ENCODE peak calls at places on chromosomes 16 and 17, in six cellular contexts. E, P, J, Q, R and N are unnamed samples.

GRCh38 chr17:27821318-27821717 is 21.0 kb upstream of the NOS2 start:
- DNase-seq in E (no peak), J (no peak), P (no peak), R (no peak), Q (no peak), N (no peak)

GRCh38 chr16:56869513-56870270 is 4.7 kb downstream of the SLC12A3 start:
- DNase-seq in Q (peak), J (peak), E (peak), R (no peak), P (no peak), N (no peak)

GRCh38 chr16:69554495-69554894 is 11.3 kb upstream of the NFAT5 start:
- DNase-seq in R (no peak), J (no peak), Q (no peak), P (no peak), E (no peak), N (no peak)

GRCh38 chr16:4288148-4288921 is 15.5 kb upstream of the TFAP4 start:
- DNase-seq in Q (peak), P (peak), R (peak), E (peak), J (peak), N (peak)

GRCh38 chr17:7404737-7405412 is 978 bp upstream of the TMEM256 start:
- DNase-seq in J (no peak), E (no peak), Q (peak), R (no peak), P (peak), N (no peak)

GRCh38 chr17:72432881-72433280 is 312.1 kb downstream of the SOX9 start:
- DNase-seq in R (no peak), J (no peak), Q (no peak), P (no peak), E (no peak), N (no peak)

GRCh38 chr17:81097134-81097942 is 62.4 kb downstream of the BAIAP2 start:
- DNase-seq in R (peak), E (peak), P (no peak), J (peak), Q (peak), N (peak)

GRCh38 chr17:2396568-2397246 is 4.2 kb downstream of the MNT start:
- DNase-seq in Q (peak), P (no peak), R (peak), E (peak), J (peak), N (peak)

GRCh38 chr16:71367243-71367976 is 8.9 kb downstream of the CALB2 start:
- DNase-seq in P (no peak), E (peak), Q (peak), J (peak), R (peak), N (peak)